ENCODE peak calls at places on chromosomes 1 and 21, in six cellular contexts. O is K562, N is endothelial cell of umbilical vein, S is A549, V is HepG2, W is GM12878. L is an unnamed sample.

GRCh38 chr1:113980120-113980519 is 846 bp downstream of the OLFML3 start:
- DNase-seq in O (no peak), N (no peak), S (no peak), V (no peak), W (no peak), L (no peak)

GRCh38 chr1:219902951-219903350 is 25.4 kb downstream of the SLC30A10 start:
- DNase-seq in O (no peak), N (no peak), S (no peak), V (no peak), W (no peak), L (no peak)

GRCh38 chr1:181551249-181551648 is 67.9 kb downstream of the CACNA1E start:
- DNase-seq in O (no peak), N (no peak), S (no peak), V (no peak), W (no peak), L (no peak)

GRCh38 chr1:160429702-160430535 is 29.6 kb downstream of the VANGL2 start:
- DNase-seq in O (no peak), N (no peak), S (no peak), V (no peak), W (peak; percentile 95), L (no peak)

GRCh38 chr1:84301759-84302380 is 362 bp downstream of the SAMD13 start:
- DNase-seq in O (no peak), N (no peak), S (no peak), V (no peak), W (no peak), L (no peak)

GRCh38 chr1:209823143-209824041 is 4.4 kb upstream of the UTP25 start:
- DNase-seq in O (peak; percentile 79), N (peak; percentile 90), S (peak; percentile 68), V (peak; percentile 38), W (no peak), L (peak; percentile 72)

GRCh38 chr1:33792651-33793050 is 71.2 kb upstream of the HMGB4 start:
- DNase-seq in O (no peak), N (no peak), S (no peak), V (no peak), W (no peak), L (no peak)

GRCh38 chr1:223212441-223212840 is 69.4 kb upstream of the TLR5 start:
- DNase-seq in O (no peak), N (no peak), S (no peak), V (no peak), W (no peak), L (no peak)

GRCh38 chr21:33684923-33685560 is 42.7 kb downstream of the ITSN1 start:
- DNase-seq in O (peak; percentile 10), N (peak; percentile 79), S (no peak), V (peak; percentile 19), W (no peak), L (no peak)

DNA sequence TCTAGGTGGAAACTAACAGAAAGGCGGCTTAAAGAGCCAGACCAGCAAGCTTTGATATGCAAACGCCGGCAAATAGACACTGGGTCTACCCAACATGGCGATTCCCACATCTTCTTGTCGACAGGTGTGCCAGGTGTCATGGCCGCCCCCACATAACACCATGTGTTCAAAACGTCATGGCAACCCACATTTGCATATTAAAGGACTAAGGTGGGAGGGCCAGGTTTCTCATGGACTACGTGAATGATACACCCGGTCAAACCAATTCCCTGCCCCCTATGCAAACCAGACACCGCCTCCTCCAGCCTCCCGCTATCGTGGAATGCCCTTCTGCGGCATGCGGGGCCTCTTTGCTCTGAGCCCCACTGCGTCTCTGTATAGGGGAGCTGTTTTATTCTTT is 41.3 kb downstream of the ICOSLG start:
- DNase-seq in O (no peak), N (no peak), S (no peak), V (no peak), W (no peak), L (no peak)
- TF ChIP-seq MYC in O (no peak), N (no peak), S (no peak), V (no peak), W (no peak), L (no peak)

GRCh38 chr1:230146709-230147108 is 79.7 kb downstream of the GALNT2 start:
- DNase-seq in O (no peak), N (no peak), S (no peak), V (no peak), W (no peak), L (no peak)
- TF ChIP-seq POLR2A in O (no peak), N (no peak), S (no peak), V (no peak), W (no peak), L (no peak)

DNA sequence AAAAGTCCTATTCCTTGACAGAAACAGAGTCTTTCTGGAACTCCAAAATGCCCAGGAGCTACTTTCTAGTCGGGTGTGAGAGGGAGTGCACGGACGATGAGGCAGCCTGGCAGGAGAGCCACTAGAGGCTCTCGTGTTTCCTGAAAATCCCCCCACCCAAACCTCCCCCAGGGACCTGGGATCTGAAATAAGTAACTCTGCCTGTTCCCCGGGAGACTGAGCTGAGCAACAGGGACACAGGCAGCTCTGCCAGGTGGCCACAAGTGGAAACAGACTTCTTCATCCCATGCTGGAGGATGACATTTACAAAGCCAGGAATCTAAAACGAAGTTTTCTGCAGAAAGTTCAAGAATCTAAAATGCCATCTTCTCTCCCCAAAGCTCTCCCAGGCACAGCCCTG is 77.1 kb downstream of the ITPKB start:
- DNase-seq in O (no peak), N (no peak), S (no peak), V (no peak), W (no peak), L (no peak)
- TF ChIP-seq MYC in O (no peak), N (no peak), S (no peak), V (no peak), W (no peak), L (no peak)

GRCh38 chr1:41103761-41104160 is 82.2 kb upstream of the SLFNL1 start:
- DNase-seq in O (no peak), N (no peak), S (no peak), V (no peak), W (no peak), L (peak; percentile 8)

GRCh38 chr1:41100170-41100569 is 78.6 kb upstream of the SLFNL1 start:
- DNase-seq in O (no peak), N (no peak), S (no peak), V (no peak), W (no peak), L (no peak)

GRCh38 chr1:41102653-41103052 is 81.1 kb upstream of the SLFNL1 start:
- DNase-seq in O (no peak), N (no peak), S (no peak), V (no peak), W (no peak), L (no peak)

GRCh38 chr1:41098657-41099207 is 77.2 kb upstream of the SLFNL1 start:
- DNase-seq in O (no peak), N (no peak), S (no peak), V (no peak), W (no peak), L (no peak)

DNA sequence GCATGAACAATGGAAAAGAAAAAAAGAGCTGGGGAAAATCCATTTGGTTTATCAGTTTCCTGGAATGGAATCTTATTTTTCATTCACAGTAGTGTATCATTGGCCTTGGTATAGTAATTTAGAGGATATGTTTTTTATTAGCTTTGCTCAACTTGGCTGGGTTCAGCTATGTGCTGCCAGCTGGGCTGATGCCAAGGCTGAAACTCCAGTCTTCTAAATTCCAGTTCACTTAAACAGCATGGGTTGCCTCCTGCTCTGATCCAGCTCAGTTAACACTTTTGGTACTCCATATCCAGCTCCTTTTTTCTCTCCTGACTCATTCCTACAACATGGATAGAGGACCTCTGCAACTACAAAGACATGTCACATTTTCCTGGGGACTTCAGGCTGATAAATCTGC is 80.7 kb upstream of the SLFNL1 start:
- DNase-seq in O (no peak), N (peak; percentile 97), S (peak; percentile 29), V (no peak), W (no peak), L (no peak)
- TF ChIP-seq POLR2A in O (no peak), N (no peak), S (no peak), V (no peak), W (no peak), L (no peak)

GRCh38 chr1:9841460-9841859 is 17.7 kb upstream of the CLSTN1 start:
- DNase-seq in O (no peak), N (no peak), S (no peak), V (no peak), W (no peak), L (no peak)

GRCh38 chr1:9844106-9844505 is 20.3 kb upstream of the CLSTN1 start:
- DNase-seq in O (no peak), N (no peak), S (no peak), V (no peak), W (no peak), L (no peak)

GRCh38 chr1:9842073-9842711 is 18.4 kb upstream of the CLSTN1 start:
- DNase-seq in O (no peak), N (no peak), S (no peak), V (no peak), W (no peak), L (no peak)

GRCh38 chr1:9843576-9843945 is 19.8 kb upstream of the CLSTN1 start:
- DNase-seq in O (no peak), N (no peak), S (no peak), V (no peak), W (no peak), L (no peak)

GRCh38 chr1:9842781-9843575 is 19.2 kb upstream of the CLSTN1 start:
- DNase-seq in O (no peak), N (no peak), S (no peak), V (no peak), W (no peak), L (no peak)
- TF ChIP-seq MYC in O (no peak), N (no peak), S (no peak), V (no peak), W (no peak), L (no peak)

GRCh38 chr1:246597340-246597739 is 31.1 kb downstream of the CNST start:
- DNase-seq in O (no peak), N (peak; percentile 92), S (peak; percentile 73), V (peak; percentile 18), W (no peak), L (no peak)
- TF ChIP-seq POLR2A in O (no peak), N (no peak), S (no peak), V (no peak), W (no peak), L (no peak)